ENCODE peak calls at places on chromosomes 2 and 18, in six cellular contexts. K is pancreas; N is stimulated activated CD4-positive, alpha-beta T cell treated with anti-CD3 and anti-CD28 coated beads, TNF-alpha, amount 100 ng/mL, for 48 hours; O is Panc1; B is lung microvascular endothelial cell; R is activated CD8-positive, alpha-beta T cell treated with anti-CD3 and anti-CD28 coated beads for 36 hours. Y is an unnamed sample.

GRCh38 chr18:56460590-56460989 is 177.8 kb downstream of the TXNL1 start:
- DNase-seq in B (no peak), R (no peak), N (no peak), K (no peak), O (no peak), Y (no peak)

GRCh38 chr2:236866542-236867340 is 218.9 kb upstream of the COPS8 start:
- DNase-seq in K (no peak), B (no peak), O (no peak), N (no peak), R (no peak), Y (no peak)

GRCh38 chr2:200828572-200829257 is 17.0 kb downstream of the BZW1 start:
- DNase-seq in N (no peak), K (no peak), R (no peak), B (no peak), O (no peak), Y (no peak)

GRCh38 chr2:85276571-85277121 is 51.1 kb downstream of the TGOLN2 start:
- DNase-seq in O (no peak), R (no peak), B (no peak), K (no peak), N (no peak), Y (no peak)

GRCh38 chr18:35000457-35000856 is 40.8 kb upstream of the MAPRE2 start:
- DNase-seq in N (no peak), K (no peak), O (no peak), R (no peak), B (no peak), Y (no peak)

GRCh38 chr2:50538137-50538536 is 493.8 kb downstream of the NRXN1 start:
- DNase-seq in O (no peak), R (no peak), N (no peak), B (peak), K (no peak), Y (no peak)

GRCh38 chr2:110157153-110157793 is 41.7 kb upstream of the MALL start:
- DNase-seq in R (peak), N (no peak), K (no peak), O (peak), B (peak), Y (peak)

GRCh38 chr2:101111917-101112771 is 39.0 kb downstream of the TBC1D8 start:
- DNase-seq in K (no peak), B (peak), O (no peak), R (no peak), N (no peak), Y (no peak)

GRCh38 chr2:153873062-153874048 is 1.6 kb downstream of the GALNT13 start:
- DNase-seq in R (no peak), B (no peak), O (no peak), K (no peak), N (no peak), Y (peak)

Y was measured in HEK293T.